ENCODE peak calls at places on chromosome 1, in ten cellular contexts. M is NCI-H510A treated with DMSO at 0.1 percent for 48 hours; B is activated CD4-positive, alpha-beta T cell treated with anti-CD3 and anti-CD28 coated beads for 48 hours; T is Right ventricle myocardium superior; J is RKO; C is effector memory CD8-positive, alpha-beta T cell; O is tibial nerve; F is posterior cingulate gyrus; Q is ACHN; K is activated naive CD8-positive, alpha-beta T cell treated with anti-CD3 and anti-CD28 coated beads, Interleukin-2, amount 50 U/mL, for 24 hours. V is an unnamed sample.

GRCh38 chr1:231512147-231512698 is 16.2 kb upstream of the TSNAX start:
- DNase-seq in M (no peak), B (no peak), T (no peak), J (peak), C (no peak), O (no peak), F (no peak), Q (peak), K (no peak), V (no peak)

GRCh38 chr1:76083189-76083588 is 8.6 kb downstream of the ST6GALNAC3 start:
- DNase-seq in M (no peak), B (no peak), T (no peak), J (no peak), C (no peak), O (no peak), F (no peak), Q (no peak), K (no peak), V (no peak)

GRCh38 chr1:15120251-15120945 is 33.1 kb upstream of the TMEM51 start:
- DNase-seq in M (no peak), B (no peak), T (no peak), J (no peak), C (no peak), O (no peak), F (no peak), Q (no peak), K (no peak), V (no peak)

GRCh38 chr1:92441316-92442311 is 45.1 kb downstream of the GFI1 start:
- DNase-seq in M (peak), B (no peak), T (no peak), J (peak), C (no peak), O (no peak), F (no peak), Q (no peak), K (no peak), V (no peak)

GRCh38 chr1:5905431-5905830 is 86.8 kb downstream of the NPHP4 start:
- DNase-seq in M (no peak), B (no peak), T (no peak), J (no peak), C (no peak), O (peak), F (no peak), Q (no peak), K (no peak), V (peak)

GRCh38 chr1:110879758-110880606 is 7.0 kb downstream of the CD53 start:
- DNase-seq in M (no peak), B (peak), T (no peak), J (peak), C (peak), O (no peak), F (no peak), Q (no peak), K (peak), V (no peak)

GRCh38 chr1:173002891-173003582 is 47.7 kb downstream of the TNFSF18 start:
- DNase-seq in M (no peak), B (no peak), T (no peak), J (peak), C (no peak), O (no peak), F (no peak), Q (no peak), K (no peak), V (no peak)

GRCh38 chr1:210342986-210343780 is 14.5 kb downstream of the HHAT start:
- DNase-seq in M (no peak), B (no peak), T (no peak), J (no peak), C (no peak), O (no peak), F (no peak), Q (peak), K (no peak), V (peak)

GRCh38 chr1:161019767-161020572 is 982 bp downstream of the F11R start:
- DNase-seq in M (peak), B (no peak), T (no peak), J (no peak), C (no peak), O (no peak), F (no peak), Q (no peak), K (no peak), V (no peak)

GRCh38 chr1:204258213-204259115 is 44.7 kb upstream of the GOLT1A start:
- DNase-seq in M (peak), B (peak), T (peak), J (peak), C (no peak), O (no peak), F (no peak), Q (peak), K (peak), V (no peak)

V was measured in osteocyte.